ENCODE peak calls at places on chromosomes 3 and 15, in seven cellular contexts. K is Right ventricle myocardium superior; S is AG08396; P is activated gamma-delta T cell treated with anti-CD3 and anti-CD28 coated beads, Interleukin-2, amount 50 U/mL, for 16 hours; A is iPS DF 19.7; L is GM12891; G is WTC11. J is an unnamed sample.

GRCh38 chr15:29815000-29815704 is 7.1 kb downstream of the TJP1 start:
- DNase-seq in A (no peak), K (no peak), G (no peak), P (no peak), S (peak; percentile 25), L (no peak), J (no peak)

GRCh38 chr3:126320517-126321293 is 36.5 kb downstream of the KLF15 start:
- DNase-seq in G (no peak), S (no peak), K (no peak), P (no peak), L (no peak), A (no peak), J (no peak)

GRCh38 chr3:157429703-157430102 is 6.9 kb upstream of the PTX3 start:
- DNase-seq in K (no peak), G (no peak), S (no peak), P (no peak), L (no peak), A (no peak), J (no peak)

GRCh38 chr3:196990654-196991053 is 22.0 kb upstream of the PIGZ start:
- DNase-seq in S (no peak), P (no peak), K (peak; percentile 11), L (no peak), A (no peak), G (no peak), J (no peak)

GRCh38 chr15:55289011-55289572 is 521 bp downstream of the RAB27A start:
- DNase-seq in L (no peak), S (peak; percentile 64), K (peak; percentile 44), G (peak; percentile 39), P (no peak), A (no peak), J (peak; percentile 60)

GRCh38 chr3:46923559-46924350 is 46.2 kb downstream of the PTH1R start:
- DNase-seq in A (no peak), K (peak; percentile 61), L (no peak), G (peak; percentile 69), P (no peak), S (peak; percentile 54), J (no peak)

GRCh38 chr3:50521572-50521971 is 18.1 kb upstream of the CACNA2D2 start:
- DNase-seq in S (no peak), G (no peak), L (no peak), K (no peak), A (no peak), P (no peak), J (no peak)

GRCh38 chr3:114714237-114714636 is 420.4 kb downstream of the TIGIT start:
- DNase-seq in A (no peak), K (no peak), G (no peak), S (no peak), P (no peak), L (no peak), J (no peak)

GRCh38 chr3:133130168-133130567 is 92.0 kb downstream of the TMEM108 start:
- DNase-seq in A (no peak), G (no peak), S (peak; percentile 16), P (no peak), K (no peak), L (no peak), J (no peak)

GRCh38 chr3:30693470-30694120 is 87.2 kb downstream of the TGFBR2 start:
- DNase-seq in S (peak; percentile 62), G (peak; percentile 35), P (no peak), A (peak; percentile 63), L (peak; percentile 19), K (no peak), J (no peak)

GRCh38 chr3:128492353-128493220 is at the start of gene GATA2:
- DNase-seq in K (no peak), P (no peak), A (no peak), S (no peak), L (no peak), G (peak; percentile 48), J (no peak)

GRCh38 chr3:10546887-10547286 is 41.5 kb upstream of the ATP2B2 start:
- DNase-seq in K (no peak), L (no peak), S (no peak), A (no peak), P (no peak), G (no peak), J (peak; percentile 52)

GRCh38 chr3:54760226-54760625 is 167.6 kb downstream of the LRTM1 start:
- DNase-seq in S (no peak), K (no peak), P (no peak), A (no peak), G (no peak), L (no peak), J (no peak)